ENCODE peak calls at places on chromosomes 12 and 14, in six cellular contexts. One of them, this sample, is unnamed.

GRCh38 chr14:61749867-61750266 is 12.4 kb upstream of the SNAPC1 start:
- DNase-seq in left lung: no peak
- DNase-seq in uterus: no peak
- DNase-seq in stimulated activated CD8-positive, alpha-beta memory T cell treated with anti-CD3 and anti-CD28 coated beads, Interleukin-7, amount 100 ng/mL, for 1 hour: no peak
- DNase-seq in coronary artery: no peak
- DNase-seq in NCI-H1417: no peak
- DNase-seq in this sample: no peak

GRCh38 chr14:34875031-34875922 is at the start of gene BAZ1A:
- DNase-seq in left lung: peak
- DNase-seq in uterus: peak
- DNase-seq in stimulated activated CD8-positive, alpha-beta memory T cell treated with anti-CD3 and anti-CD28 coated beads, Interleukin-7, amount 100 ng/mL, for 1 hour: no peak
- DNase-seq in coronary artery: peak
- DNase-seq in NCI-H1417: peak
- DNase-seq in this sample: peak

GRCh38 chr12:108134744-108135143 is 5.7 kb downstream of the WSCD2 start:
- DNase-seq in left lung: no peak
- DNase-seq in uterus: no peak
- DNase-seq in stimulated activated CD8-positive, alpha-beta memory T cell treated with anti-CD3 and anti-CD28 coated beads, Interleukin-7, amount 100 ng/mL, for 1 hour: no peak
- DNase-seq in coronary artery: no peak
- DNase-seq in NCI-H1417: no peak
- DNase-seq in this sample: no peak

GRCh38 chr12:29750131-29750927 is 33.4 kb downstream of the TMTC1 start:
- DNase-seq in left lung: no peak
- DNase-seq in uterus: no peak
- DNase-seq in stimulated activated CD8-positive, alpha-beta memory T cell treated with anti-CD3 and anti-CD28 coated beads, Interleukin-7, amount 100 ng/mL, for 1 hour: no peak
- DNase-seq in coronary artery: no peak
- DNase-seq in NCI-H1417: no peak
- DNase-seq in this sample: no peak

GRCh38 chr12:41190360-41190759 is 2.2 kb downstream of the PDZRN4 start:
- DNase-seq in left lung: no peak
- DNase-seq in uterus: no peak
- DNase-seq in stimulated activated CD8-positive, alpha-beta memory T cell treated with anti-CD3 and anti-CD28 coated beads, Interleukin-7, amount 100 ng/mL, for 1 hour: no peak
- DNase-seq in coronary artery: no peak
- DNase-seq in NCI-H1417: peak
- DNase-seq in this sample: no peak

GRCh38 chr12:6163554-6164060 is 36.6 kb upstream of the CD9 start:
- DNase-seq in left lung: no peak
- DNase-seq in uterus: no peak
- DNase-seq in stimulated activated CD8-positive, alpha-beta memory T cell treated with anti-CD3 and anti-CD28 coated beads, Interleukin-7, amount 100 ng/mL, for 1 hour: no peak
- DNase-seq in coronary artery: no peak
- DNase-seq in NCI-H1417: no peak
- DNase-seq in this sample: no peak

GRCh38 chr12:57461904-57462306 is 2.3 kb downstream of the GLI1 start:
- DNase-seq in left lung: no peak
- DNase-seq in uterus: no peak
- DNase-seq in stimulated activated CD8-positive, alpha-beta memory T cell treated with anti-CD3 and anti-CD28 coated beads, Interleukin-7, amount 100 ng/mL, for 1 hour: no peak
- DNase-seq in coronary artery: no peak
- DNase-seq in NCI-H1417: no peak
- DNase-seq in this sample: no peak

GRCh38 chr12:132046561-132046960 is 96.8 kb downstream of the EP400 start:
- DNase-seq in left lung: no peak
- DNase-seq in uterus: peak
- DNase-seq in stimulated activated CD8-positive, alpha-beta memory T cell treated with anti-CD3 and anti-CD28 coated beads, Interleukin-7, amount 100 ng/mL, for 1 hour: no peak
- DNase-seq in coronary artery: no peak
- DNase-seq in NCI-H1417: no peak
- DNase-seq in this sample: no peak

GRCh38 chr14:100524933-100525243 is 62.3 kb downstream of the BEGAIN start:
- DNase-seq in left lung: peak
- DNase-seq in uterus: no peak
- DNase-seq in stimulated activated CD8-positive, alpha-beta memory T cell treated with anti-CD3 and anti-CD28 coated beads, Interleukin-7, amount 100 ng/mL, for 1 hour: no peak
- DNase-seq in coronary artery: no peak
- DNase-seq in NCI-H1417: no peak
- DNase-seq in this sample: peak